ENCODE peak calls at places on chromosomes 13 and 19, in nine cellular contexts. S is NCI-H1930, O is NCI-H345, F is foreskin fibroblast, C is H7, A is fibroblast of the aortic adventitia, X is cardiac muscle cell, U is GM20000, G is AG04450. M is an unnamed sample.

GRCh38 chr19:41708481-41708880 is at the start of gene CEACAM5:
- DNase-seq in S (no peak), O (no peak), F (no peak), C (no peak), A (no peak), X (no peak), U (no peak), G (no peak), M (no peak)

GRCh38 chr13:101473458-101473857 is 21.0 kb downstream of the ITGBL1 start:
- DNase-seq in S (no peak), O (no peak), F (peak), C (no peak), A (peak), X (no peak), U (no peak), G (peak), M (peak)

GRCh38 chr13:81577601-81578000 is 1236.7 kb upstream of the SPRY2 start:
- DNase-seq in S (no peak), O (no peak), F (no peak), C (peak), A (no peak), X (no peak), U (no peak), G (no peak), M (peak)

GRCh38 chr19:13051581-13052165 is 51.0 kb downstream of the LYL1 start:
- DNase-seq in S (no peak), O (peak), F (peak), C (peak), A (no peak), X (peak), U (no peak), G (no peak), M (no peak)

GRCh38 chr19:39413903-39414608 is 1.6 kb downstream of the PLEKHG2 start:
- DNase-seq in S (no peak), O (peak), F (peak), C (peak), A (no peak), X (peak), U (no peak), G (no peak), M (no peak)

GRCh38 chr19:23762884-23763711 is 4.4 kb upstream of the ZNF681 start:
- DNase-seq in S (peak), O (peak), F (peak), C (peak), A (peak), X (peak), U (peak), G (no peak), M (no peak)

GRCh38 chr19:16259385-16260159 is 61.9 kb downstream of the AP1M1 start:
- DNase-seq in S (no peak), O (no peak), F (no peak), C (peak), A (no peak), X (no peak), U (peak), G (no peak), M (no peak)

GRCh38 chr19:10871711-10872550 is 578 bp downstream of the CARM1 start:
- DNase-seq in S (no peak), O (peak), F (peak), C (peak), A (no peak), X (peak), U (peak), G (no peak), M (no peak)

GRCh38 chr19:4717191-4717965 is 6.3 kb downstream of the DPP9 start:
- DNase-seq in S (no peak), O (peak), F (peak), C (no peak), A (peak), X (no peak), U (no peak), G (no peak), M (peak)

GRCh38 chr13:25561842-25562241 is 190.1 kb downstream of the ATP8A2 start:
- DNase-seq in S (no peak), O (no peak), F (no peak), C (no peak), A (no peak), X (no peak), U (no peak), G (no peak), M (no peak)

GRCh38 chr13:76991432-76991795 is 467 bp upstream of the CLN5 start:
- DNase-seq in S (no peak), O (peak), F (no peak), C (no peak), A (no peak), X (no peak), U (peak), G (no peak), M (no peak)

GRCh38 chr13:80338781-80339577 is 1.9 kb downstream of the SPRY2 start:
- DNase-seq in S (no peak), O (peak), F (peak), C (peak), A (peak), X (peak), U (peak), G (peak), M (no peak)

GRCh38 chr13:29621841-29622240 is 26.4 kb upstream of the SLC7A1 start:
- DNase-seq in S (no peak), O (no peak), F (no peak), C (no peak), A (no peak), X (no peak), U (no peak), G (no peak), M (no peak)

GRCh38 chr19:50152578-50152977 is 10.5 kb downstream of the IZUMO2 start:
- DNase-seq in S (no peak), O (no peak), F (no peak), C (no peak), A (no peak), X (no peak), U (no peak), G (no peak), M (no peak)

GRCh38 chr19:38317104-38317612 is 1.4 kb upstream of the YIF1B start:
- DNase-seq in S (no peak), O (no peak), F (no peak), C (no peak), A (no peak), X (no peak), U (no peak), G (no peak), M (no peak)

GRCh38 chr13:49953560-49953959 is 17.4 kb upstream of the SPRYD7 start:
- DNase-seq in S (no peak), O (no peak), F (no peak), C (no peak), A (no peak), X (no peak), U (no peak), G (no peak), M (no peak)

GRCh38 chr19:17021793-17022590 is 4.6 kb downstream of the CPAMD8 start:
- DNase-seq in S (no peak), O (no peak), F (peak), C (no peak), A (peak), X (no peak), U (no peak), G (no peak), M (no peak)

GRCh38 chr19:38111898-38112297 is 112.1 kb downstream of the DPF1 start:
- DNase-seq in S (no peak), O (no peak), F (no peak), C (no peak), A (no peak), X (no peak), U (no peak), G (no peak), M (no peak)

GRCh38 chr19:18009412-18010066 is 1.6 kb downstream of the ARRDC2 start:
- DNase-seq in S (no peak), O (no peak), F (no peak), C (no peak), A (no peak), X (no peak), U (no peak), G (no peak), M (no peak)

GRCh38 chr13:105914637-105915036 is 620.8 kb downstream of the EFNB2 start:
- DNase-seq in S (no peak), O (no peak), F (peak), C (no peak), A (peak), X (peak), U (no peak), G (peak), M (no peak)

GRCh38 chr13:42116225-42116624 is 67.8 kb downstream of the DGKH start:
- DNase-seq in S (no peak), O (no peak), F (no peak), C (no peak), A (no peak), X (no peak), U (no peak), G (no peak), M (no peak)